ENCODE peak calls at places on chromosomes 5 and 9, in four cellular contexts. J is GM12878, P is H1, E is K562. V is an unnamed sample.
A peak's percentile ranks its signal among the peaks of the same experiment; 100 is the strongest.

GRCh38 chr5:126376443-126376842 is 46.8 kb upstream of the GRAMD2B start:
- DNase-seq in P (no peak), J (no peak), E (no peak), V (no peak)

GRCh38 chr9:81964216-81965171 is 21.2 kb downstream of the SPATA31D3 start:
- DNase-seq in P (no peak), J (no peak), E (no peak), V (no peak)

GRCh38 chr5:691817-692529 is 1.2 kb downstream of the TPPP start:
- DNase-seq in J (no peak), E (no peak), P (no peak), V (no peak)

GRCh38 chr9:106587021-106587420 is 275.9 kb upstream of the ZNF462 start:
- DNase-seq in E (no peak), J (no peak), P (no peak), V (no peak)

GRCh38 chr5:73118331-73119011 is 1.9 kb upstream of the TMEM171 start:
- DNase-seq in E (no peak), P (no peak), J (no peak), V (peak; percentile 9)

GRCh38 chr9:133168432-133168831 is 4.7 kb upstream of the GBGT1 start:
- DNase-seq in P (no peak), J (no peak), E (no peak), V (no peak)

GRCh38 chr9:136330406-136330990 is 3.2 kb downstream of the GPSM1 start:
- DNase-seq in P (no peak), E (no peak), J (no peak), V (no peak)

GRCh38 chr5:33075731-33076130 is 364.6 kb downstream of the NPR3 start:
- DNase-seq in E (no peak), J (no peak), P (no peak), V (no peak)

GRCh38 chr5:128782446-128782845 is 182.8 kb upstream of the SLC27A6 start:
- DNase-seq in P (no peak), E (no peak), J (no peak), V (no peak)

GRCh38 chr5:138824924-138825863 is 49.9 kb downstream of the LRRTM2 start:
- DNase-seq in E (peak; percentile 8), J (no peak), P (no peak), V (peak; percentile 7)

GRCh38 chr5:172123269-172123692 is 64.7 kb downstream of the STK10 start:
- DNase-seq in E (peak; percentile 52), J (no peak), P (no peak), V (peak; percentile 55)

GRCh38 chr5:95110112-95110511 is 174.8 kb downstream of the MCTP1 start:
- DNase-seq in J (no peak), E (no peak), P (no peak), V (no peak)

GRCh38 chr5:90020575-90021535 is 388.7 kb downstream of the CETN3 start:
- DNase-seq in J (peak; percentile 87), P (no peak), E (no peak), V (peak; percentile 15)

GRCh38 chr5:136199408-136199807 is 6.4 kb upstream of the SMIM32 start:
- DNase-seq in P (peak; percentile 38), J (no peak), E (no peak), V (no peak)

GRCh38 chr5:140141241-140141640 is 15.5 kb downstream of the IGIP start:
- DNase-seq in E (no peak), J (no peak), P (no peak), V (no peak)

GRCh38 chr9:90805006-90805993 is 3.7 kb downstream of the SYK start:
- DNase-seq in J (no peak), P (no peak), E (peak; percentile 45), V (no peak)

GRCh38 chr9:83270116-83270515 is 207.2 kb upstream of the RASEF start:
- DNase-seq in J (no peak), P (no peak), E (no peak), V (peak; percentile 10)

GRCh38 chr9:94799578-94800264 is 73.2 kb downstream of the AOPEP start:
- DNase-seq in J (no peak), P (no peak), E (peak; percentile 10), V (no peak)

GRCh38 chr5:52783226-52783959 is 4.3 kb upstream of the ITGA1 start:
- DNase-seq in E (no peak), J (no peak), P (no peak), V (no peak)

GRCh38 chr5:72951850-72952468 is 3.9 kb upstream of the FCHO2 start:
- DNase-seq in J (no peak), E (no peak), P (no peak), V (no peak)

GRCh38 chr9:76658510-76659231 is 105.6 kb upstream of the PCA3 start:
- DNase-seq in P (no peak), E (peak; percentile 28), J (no peak), V (peak; percentile 38)

GRCh38 chr5:178467261-178468195 is 122.7 kb downstream of the COL23A1 start:
- DNase-seq in P (no peak), J (no peak), E (no peak), V (no peak)

GRCh38 chr9:119004618-119004990 is 364.6 kb downstream of the BRINP1 start:
- DNase-seq in E (no peak), J (no peak), P (no peak), V (peak; percentile 12)

GRCh38 chr9:129146441-129146933 is 31.6 kb downstream of the IER5L start:
- DNase-seq in P (no peak), E (no peak), J (no peak), V (no peak)

GRCh38 chr5:172858990-172859811 is 25.1 kb downstream of the ERGIC1 start:
- DNase-seq in P (no peak), J (no peak), E (no peak), V (peak; percentile 96)

GRCh38 chr5:69335341-69335975 is 2.9 kb upstream of the CCDC125 start:
- DNase-seq in P (no peak), J (no peak), E (peak; percentile 24), V (no peak)

GRCh38 chr5:68456756-68457217 is 241.2 kb downstream of the PIK3R1 start:
- DNase-seq in J (no peak), E (peak; percentile 87), P (no peak), V (peak; percentile 20)

GRCh38 chr5:176362098-176362442 is 506 bp upstream of the KIAA1191 start:
- DNase-seq in E (no peak), P (no peak), J (no peak), V (no peak)
- H3K9ac ChIP-seq in E (peak overlapping the region; percentile 99), P (no peak overlapping the region), J (peak overlapping the region; percentile 46), V (peak overlapping the region; percentile 84)

GRCh38 chr5:159951387-159951786 is 35.1 kb downstream of the ADRA1B start:
- DNase-seq in E (peak; percentile 17), J (no peak), P (peak; percentile 57), V (no peak)
- TF ChIP-seq ATF3 in E (no peak), J (no peak), P (no peak), V (no peak)

DNA sequence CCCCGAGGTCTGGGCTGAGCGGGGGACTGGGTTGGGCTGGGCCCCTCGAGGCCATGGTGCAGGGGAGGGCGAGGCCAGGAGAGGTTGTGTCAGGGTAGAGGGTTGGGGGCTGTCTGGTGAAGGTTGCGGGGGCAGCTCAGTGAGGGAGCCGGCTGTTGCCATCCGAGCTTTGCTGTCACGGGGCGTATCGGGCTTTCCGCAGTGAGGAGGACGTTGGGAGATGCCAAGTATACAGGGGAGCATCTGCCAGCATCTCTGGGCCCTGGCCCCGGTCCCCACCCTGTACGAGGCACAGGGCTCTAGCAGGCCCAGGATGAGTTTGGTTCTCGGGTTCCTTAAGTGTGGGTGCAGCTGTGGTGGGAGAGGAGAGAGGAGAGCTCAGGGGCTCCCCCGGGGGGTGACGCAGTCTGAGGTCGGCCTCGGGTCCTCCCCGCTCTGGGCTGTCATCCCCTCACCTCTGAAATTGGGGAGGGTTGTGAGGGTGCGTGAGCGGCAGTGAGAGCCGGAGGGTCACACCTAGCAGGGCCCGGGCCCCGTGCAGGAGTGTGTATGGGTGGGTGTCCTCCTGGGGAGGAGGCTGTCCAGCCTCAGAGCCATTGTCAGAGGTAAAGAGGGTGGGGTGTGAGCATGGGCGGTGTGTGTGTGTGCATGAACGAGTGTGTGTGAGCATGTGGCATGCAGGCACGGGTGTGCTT is 87.3 kb downstream of the COL5A1 start:
- DNase-seq in J (no peak), P (no peak), E (no peak), V (no peak)
- TF ChIP-seq USF2 in J (no peak), P (no peak), E (no peak), V (no peak)

DNA sequence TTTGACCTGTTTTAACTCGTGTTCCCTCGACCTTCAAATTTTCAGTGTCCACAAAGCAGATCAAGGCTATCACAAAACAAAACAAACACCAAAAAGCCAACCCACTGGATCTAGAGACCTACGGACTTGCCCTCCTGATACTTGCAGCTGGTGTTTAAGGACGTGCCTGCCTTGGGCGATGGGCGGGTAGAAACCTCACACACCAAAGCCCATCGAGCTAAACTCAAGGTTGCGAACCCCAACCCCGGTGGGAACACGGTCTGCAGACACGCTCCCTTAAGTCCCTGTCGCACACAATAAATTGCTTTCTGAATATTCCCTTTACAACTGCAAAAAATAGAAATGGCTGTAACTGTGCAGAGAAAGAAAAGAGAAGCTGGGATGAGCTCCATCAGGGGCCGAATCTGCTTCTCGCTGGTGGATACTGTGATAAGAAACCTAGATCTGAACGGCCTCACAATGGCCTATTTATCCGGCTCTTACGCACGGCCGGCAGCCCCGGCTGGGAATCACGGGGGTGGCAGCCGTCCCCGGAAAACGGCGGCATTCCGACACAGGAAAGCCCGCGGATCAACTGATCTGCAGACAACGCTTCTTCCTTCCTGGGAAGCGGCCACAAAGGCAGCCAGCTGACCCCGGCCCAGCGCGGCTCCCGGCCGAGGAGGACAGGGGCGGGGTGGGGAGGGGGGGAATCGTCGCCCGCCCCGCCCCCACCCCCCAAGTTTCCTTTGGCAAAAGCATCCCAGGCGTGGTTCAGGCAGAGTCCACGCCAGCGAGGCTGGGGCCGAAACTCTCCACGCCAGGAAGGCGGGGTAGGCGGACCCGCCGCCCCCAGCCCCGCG is 247.4 kb upstream of the ANKRD55 start:
- DNase-seq in E (no peak), J (peak; percentile 9), P (peak; percentile 60), V (peak; percentile 96)
- H3K9ac ChIP-seq in E (no peak overlapping the region), J (peak overlapping the region; percentile 46), P (no peak overlapping the region), V (peak overlapping the region; percentile 78)

V was measured in HepG2.